ENCODE peak calls at places on chromosomes 3 and 15, in seven cellular contexts. One of them, this sample, is unnamed.

GRCh38 chr3:184180165-184180564 is 5.5 kb downstream of the AP2M1 start:
- DNase-seq in mesendoderm: no peak
- DNase-seq in uterus: no peak
- DNase-seq in psoas muscle: no peak
- DNase-seq in HCT116: no peak
- DNase-seq in mucosa of descending colon: no peak
- DNase-seq in body of pancreas: no peak
- DNase-seq in this sample: peak; percentile 60

GRCh38 chr3:66554178-66554577 is 53.4 kb upstream of the LRIG1 start:
- DNase-seq in mesendoderm: no peak
- DNase-seq in mucosa of descending colon: no peak
- DNase-seq in body of pancreas: no peak
- DNase-seq in uterus: no peak
- DNase-seq in psoas muscle: no peak
- DNase-seq in HCT116: no peak
- DNase-seq in this sample: no peak

GRCh38 chr15:54618120-54618519 is 578.6 kb downstream of the RSL24D1 start:
- DNase-seq in uterus: no peak
- DNase-seq in HCT116: no peak
- DNase-seq in mesendoderm: no peak
- DNase-seq in body of pancreas: no peak
- DNase-seq in mucosa of descending colon: no peak
- DNase-seq in psoas muscle: no peak
- DNase-seq in this sample: no peak

GRCh38 chr3:66348696-66349095 is 127.9 kb downstream of the SLC25A26 start:
- DNase-seq in uterus: no peak
- DNase-seq in mucosa of descending colon: no peak
- DNase-seq in HCT116: no peak
- DNase-seq in body of pancreas: no peak
- DNase-seq in psoas muscle: no peak
- DNase-seq in mesendoderm: no peak
- DNase-seq in this sample: no peak

GRCh38 chr15:41205315-41205714 is 25.2 kb downstream of the EXD1 start:
- DNase-seq in mesendoderm: no peak
- DNase-seq in psoas muscle: no peak
- DNase-seq in body of pancreas: no peak
- DNase-seq in uterus: no peak
- DNase-seq in HCT116: no peak
- DNase-seq in mucosa of descending colon: no peak
- DNase-seq in this sample: no peak

GRCh38 chr3:97996988-97997387 is 24.8 kb upstream of the RIOX2 start:
- DNase-seq in mucosa of descending colon: no peak
- DNase-seq in psoas muscle: no peak
- DNase-seq in uterus: no peak
- DNase-seq in HCT116: no peak
- DNase-seq in body of pancreas: no peak
- DNase-seq in mesendoderm: no peak
- DNase-seq in this sample: no peak

GRCh38 chr3:175422744-175423143 is 563.6 kb downstream of the NAALADL2 start:
- DNase-seq in mesendoderm: peak; percentile 16
- DNase-seq in psoas muscle: no peak
- DNase-seq in uterus: no peak
- DNase-seq in body of pancreas: no peak
- DNase-seq in HCT116: no peak
- DNase-seq in mucosa of descending colon: no peak
- DNase-seq in this sample: no peak

GRCh38 chr3:183185696-183186095 is 23.2 kb upstream of the LAMP3 start:
- DNase-seq in uterus: no peak
- DNase-seq in HCT116: no peak
- DNase-seq in mesendoderm: no peak
- DNase-seq in psoas muscle: no peak
- DNase-seq in body of pancreas: no peak
- DNase-seq in mucosa of descending colon: no peak
- DNase-seq in this sample: no peak

GRCh38 chr3:152968388-152969024 is 133.6 kb downstream of the P2RY1 start:
- DNase-seq in uterus: no peak
- DNase-seq in psoas muscle: no peak
- DNase-seq in mesendoderm: no peak
- DNase-seq in mucosa of descending colon: no peak
- DNase-seq in body of pancreas: no peak
- DNase-seq in HCT116: no peak
- DNase-seq in this sample: no peak

GRCh38 chr3:177337548-177338331 is 140.5 kb upstream of the TBL1XR1 start:
- DNase-seq in HCT116: no peak
- DNase-seq in mesendoderm: no peak
- DNase-seq in body of pancreas: no peak
- DNase-seq in mucosa of descending colon: no peak
- DNase-seq in uterus: no peak
- DNase-seq in psoas muscle: no peak
- DNase-seq in this sample: no peak

GRCh38 chr3:197083486-197083885 is 53.9 kb upstream of the MELTF start:
- DNase-seq in mesendoderm: peak; percentile 5
- DNase-seq in psoas muscle: peak; percentile 55
- DNase-seq in uterus: no peak
- DNase-seq in HCT116: no peak
- DNase-seq in mucosa of descending colon: no peak
- DNase-seq in body of pancreas: no peak
- DNase-seq in this sample: no peak

GRCh38 chr3:193129607-193130006 is 111.4 kb upstream of the PLAAT1 start:
- DNase-seq in body of pancreas: no peak
- DNase-seq in mucosa of descending colon: no peak
- DNase-seq in HCT116: no peak
- DNase-seq in uterus: no peak
- DNase-seq in psoas muscle: no peak
- DNase-seq in mesendoderm: peak; percentile 28
- DNase-seq in this sample: no peak

GRCh38 chr3:143951351-143951971 is 20.2 kb upstream of the DIPK2A start:
- DNase-seq in mucosa of descending colon: no peak
- DNase-seq in uterus: no peak
- DNase-seq in HCT116: peak; percentile 26
- DNase-seq in mesendoderm: peak; percentile 63
- DNase-seq in psoas muscle: no peak
- DNase-seq in body of pancreas: peak; percentile 8
- DNase-seq in this sample: no peak

GRCh38 chr15:29364429-29365078 is 94.9 kb upstream of the NSMCE3 start:
- DNase-seq in mucosa of descending colon: no peak
- DNase-seq in uterus: no peak
- DNase-seq in mesendoderm: peak; percentile 30
- DNase-seq in psoas muscle: no peak
- DNase-seq in body of pancreas: no peak
- DNase-seq in HCT116: no peak
- DNase-seq in this sample: no peak

GRCh38 chr3:197030379-197031314 is 1.0 kb upstream of the MELTF start:
- DNase-seq in psoas muscle: no peak
- DNase-seq in mucosa of descending colon: no peak
- DNase-seq in HCT116: no peak
- DNase-seq in uterus: no peak
- DNase-seq in mesendoderm: peak; percentile 36
- DNase-seq in body of pancreas: no peak
- DNase-seq in this sample: no peak

GRCh38 chr3:138165061-138165460 is 9.7 kb downstream of the DBR1 start:
- DNase-seq in psoas muscle: no peak
- DNase-seq in mucosa of descending colon: no peak
- DNase-seq in mesendoderm: no peak
- DNase-seq in uterus: no peak
- DNase-seq in body of pancreas: no peak
- DNase-seq in HCT116: no peak
- DNase-seq in this sample: no peak

GRCh38 chr3:14494973-14495300 is 45.2 kb downstream of the GRIP2 start:
- DNase-seq in HCT116: no peak
- DNase-seq in body of pancreas: no peak
- DNase-seq in psoas muscle: no peak
- DNase-seq in mucosa of descending colon: peak; percentile 11
- DNase-seq in uterus: no peak
- DNase-seq in mesendoderm: no peak
- DNase-seq in this sample: no peak

GRCh38 chr15:60340207-60340921 is 57.4 kb downstream of the ANXA2 start:
- DNase-seq in uterus: no peak
- DNase-seq in HCT116: no peak
- DNase-seq in mesendoderm: peak; percentile 53
- DNase-seq in mucosa of descending colon: no peak
- DNase-seq in psoas muscle: peak; percentile 56
- DNase-seq in body of pancreas: no peak
- DNase-seq in this sample: no peak

GRCh38 chr3:42013652-42014442 is 51.9 kb upstream of the ULK4 start:
- DNase-seq in body of pancreas: peak; percentile 51
- DNase-seq in uterus: peak; percentile 31
- DNase-seq in HCT116: no peak
- DNase-seq in psoas muscle: peak; percentile 73
- DNase-seq in mesendoderm: no peak
- DNase-seq in mucosa of descending colon: peak; percentile 76
- DNase-seq in this sample: no peak

GRCh38 chr3:187966636-187967035 is 187.3 kb upstream of the LPP start:
- DNase-seq in mesendoderm: no peak
- DNase-seq in psoas muscle: no peak
- DNase-seq in uterus: no peak
- DNase-seq in mucosa of descending colon: no peak
- DNase-seq in body of pancreas: peak; percentile 18
- DNase-seq in HCT116: no peak
- DNase-seq in this sample: no peak

GRCh38 chr15:65952425-65953053 is 83.2 kb downstream of the RAB11A start:
- DNase-seq in mucosa of descending colon: no peak
- DNase-seq in HCT116: no peak
- DNase-seq in psoas muscle: no peak
- DNase-seq in mesendoderm: peak; percentile 79
- DNase-seq in uterus: no peak
- DNase-seq in body of pancreas: peak; percentile 21
- DNase-seq in this sample: no peak

GRCh38 chr3:168049366-168049974 is 46.3 kb downstream of the GOLIM4 start:
- DNase-seq in mucosa of descending colon: no peak
- DNase-seq in body of pancreas: peak; percentile 44
- DNase-seq in mesendoderm: no peak
- DNase-seq in HCT116: no peak
- DNase-seq in psoas muscle: no peak
- DNase-seq in uterus: peak; percentile 34
- DNase-seq in this sample: no peak

GRCh38 chr3:151327571-151328198 is 1.7 kb downstream of the P2RY13 start:
- DNase-seq in psoas muscle: no peak
- DNase-seq in HCT116: no peak
- DNase-seq in body of pancreas: no peak
- DNase-seq in mesendoderm: no peak
- DNase-seq in uterus: no peak
- DNase-seq in mucosa of descending colon: no peak
- DNase-seq in this sample: no peak

GRCh38 chr3:127560051-127560787 is 30.3 kb downstream of the TPRA1 start:
- DNase-seq in psoas muscle: no peak
- DNase-seq in mesendoderm: no peak
- DNase-seq in body of pancreas: no peak
- DNase-seq in mucosa of descending colon: no peak
- DNase-seq in HCT116: peak; percentile 72
- DNase-seq in uterus: no peak
- DNase-seq in this sample: no peak

DNA sequence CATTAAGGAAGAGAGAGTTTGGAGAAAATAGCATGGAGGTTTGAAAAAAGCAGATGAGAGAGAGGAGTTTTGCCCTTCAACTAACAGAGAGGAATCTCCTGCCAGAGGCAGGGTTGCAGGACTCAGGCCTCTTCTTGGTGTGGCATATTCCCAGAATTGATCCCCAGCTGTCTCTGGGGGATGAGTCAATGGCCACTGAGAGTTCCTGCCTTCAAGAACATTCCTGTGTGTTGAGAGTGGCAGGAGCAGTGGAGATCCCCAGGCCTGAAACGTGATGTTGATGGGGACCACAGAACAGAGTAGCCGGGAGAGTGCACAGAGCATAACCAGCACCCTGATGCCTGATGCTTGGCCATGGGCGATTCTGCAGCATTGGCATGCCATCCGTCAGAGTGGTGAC is 348.4 kb upstream of the THBS1 start:
- DNase-seq in uterus: no peak
- DNase-seq in mesendoderm: peak; percentile 48
- DNase-seq in HCT116: no peak
- DNase-seq in mucosa of descending colon: no peak
- DNase-seq in psoas muscle: no peak
- DNase-seq in body of pancreas: no peak
- DNase-seq in this sample: no peak
- H3K4me1 ChIP-seq in uterus: no peaks in the 10 kb centered on the region
- H3K4me1 ChIP-seq in mesendoderm: peaks cover 2% of the 10 kb centered on the region
- H3K4me1 ChIP-seq in HCT116: no peaks in the 10 kb centered on the region
- H3K4me1 ChIP-seq in mucosa of descending colon: no peaks in the 10 kb centered on the region
- H3K4me1 ChIP-seq in psoas muscle: no peaks in the 10 kb centered on the region
- H3K4me1 ChIP-seq in body of pancreas: peaks cover 12% of the 10 kb centered on the region
- H3K4me1 ChIP-seq in this sample: no peaks in the 10 kb centered on the region

GRCh38 chr15:88546248-88547129 is at the start of gene DET1:
- DNase-seq in uterus: peak; percentile 93
- DNase-seq in mesendoderm: peak; percentile 99
- DNase-seq in mucosa of descending colon: peak; percentile 96
- DNase-seq in HCT116: peak; percentile 94
- DNase-seq in psoas muscle: peak; percentile 97
- DNase-seq in body of pancreas: peak; percentile 96
- DNase-seq in this sample: peak; percentile 86
- H3K4me3 ChIP-seq in uterus: peak within 1 kb of the TSS; percentile 94
- H3K4me3 ChIP-seq in mesendoderm: peak within 1 kb of the TSS; percentile 56
- H3K4me3 ChIP-seq in mucosa of descending colon: peak within 1 kb of the TSS; percentile 41
- H3K4me3 ChIP-seq in HCT116: peak within 1 kb of the TSS; percentile 77
- H3K4me3 ChIP-seq in psoas muscle: peak within 1 kb of the TSS; percentile 77
- H3K4me3 ChIP-seq in body of pancreas: peak within 1 kb of the TSS; percentile 48
- H3K4me3 ChIP-seq in this sample: peak within 1 kb of the TSS; percentile 82

GRCh38 chr3:161455962-161456361 is 40.6 kb upstream of the OTOL1 start:
- DNase-seq in mucosa of descending colon: no peak
- DNase-seq in body of pancreas: no peak
- DNase-seq in mesendoderm: no peak
- DNase-seq in HCT116: no peak
- DNase-seq in psoas muscle: no peak
- DNase-seq in uterus: no peak
- DNase-seq in this sample: no peak

GRCh38 chr3:161449784-161450183 is 46.8 kb upstream of the OTOL1 start:
- DNase-seq in mucosa of descending colon: no peak
- DNase-seq in body of pancreas: no peak
- DNase-seq in HCT116: no peak
- DNase-seq in psoas muscle: no peak
- DNase-seq in uterus: no peak
- DNase-seq in mesendoderm: no peak
- DNase-seq in this sample: no peak

GRCh38 chr3:161452179-161452578 is 44.4 kb upstream of the OTOL1 start:
- DNase-seq in body of pancreas: no peak
- DNase-seq in uterus: no peak
- DNase-seq in HCT116: no peak
- DNase-seq in psoas muscle: no peak
- DNase-seq in mesendoderm: no peak
- DNase-seq in mucosa of descending colon: no peak
- DNase-seq in this sample: no peak

GRCh38 chr3:161454615-161455014 is 42.0 kb upstream of the OTOL1 start:
- DNase-seq in body of pancreas: no peak
- DNase-seq in psoas muscle: no peak
- DNase-seq in uterus: no peak
- DNase-seq in mesendoderm: no peak
- DNase-seq in mucosa of descending colon: no peak
- DNase-seq in HCT116: no peak
- DNase-seq in this sample: no peak
- H3K36me3 ChIP-seq in body of pancreas: no peaks in the 10 kb centered on the region
- H3K36me3 ChIP-seq in psoas muscle: no peaks in the 10 kb centered on the region
- H3K36me3 ChIP-seq in uterus: no peaks in the 10 kb centered on the region
- H3K36me3 ChIP-seq in mesendoderm: no peaks in the 10 kb centered on the region
- H3K36me3 ChIP-seq in mucosa of descending colon: no peaks in the 10 kb centered on the region
- H3K36me3 ChIP-seq in HCT116: no peaks in the 10 kb centered on the region
- H3K36me3 ChIP-seq in this sample: no peaks in the 10 kb centered on the region

DNA sequence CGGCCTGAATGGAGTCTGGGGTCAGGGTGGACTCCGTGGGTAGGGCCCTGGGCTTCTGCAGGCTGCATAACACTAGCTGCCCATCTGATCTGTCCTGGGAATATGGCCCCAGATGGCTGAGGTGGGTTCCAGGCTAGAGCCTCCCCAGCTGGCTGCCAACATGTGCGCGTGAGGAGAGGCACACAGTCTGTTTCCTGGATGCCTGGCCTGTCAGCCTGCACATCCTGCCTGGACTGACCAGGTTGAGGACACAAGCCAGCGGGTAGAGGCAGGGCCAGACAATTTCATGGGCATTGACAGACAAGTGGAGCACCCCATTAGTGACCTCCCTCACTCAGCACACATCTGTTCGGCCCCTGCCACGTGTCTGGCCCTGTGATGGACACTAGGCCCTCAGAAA is 29.8 kb upstream of the RPL29 start:
- DNase-seq in body of pancreas: no peak
- DNase-seq in HCT116: no peak
- DNase-seq in psoas muscle: peak; percentile 74
- DNase-seq in mucosa of descending colon: no peak
- DNase-seq in uterus: no peak
- DNase-seq in mesendoderm: no peak
- DNase-seq in this sample: no peak
- H3K4me1 ChIP-seq in body of pancreas: no peaks in the 10 kb centered on the region
- H3K4me1 ChIP-seq in HCT116: peaks cover 9% of the 10 kb centered on the region
- H3K4me1 ChIP-seq in psoas muscle: peaks cover 74% of the 10 kb centered on the region
- H3K4me1 ChIP-seq in mucosa of descending colon: no peaks in the 10 kb centered on the region
- H3K4me1 ChIP-seq in uterus: peaks cover 20% of the 10 kb centered on the region
- H3K4me1 ChIP-seq in mesendoderm: no peaks in the 10 kb centered on the region
- H3K4me1 ChIP-seq in this sample: peaks cover 49% of the 10 kb centered on the region

This sample was measured in ascending aorta.